ENCODE peak calls at places on chromosomes 12 and 14, in ten cellular contexts. G is omental fat pad; S is NCI-H524 treated with DMSO at 0.1 percent for 48 hours; E is nephron progenitor cell; P is DMS 273 treated with DMSO at 0.1 percent for 48 hours; A is vagina; D is NCI-H1436; W is activated naive CD8-positive, alpha-beta T cell treated with anti-CD3 and anti-CD28 coated beads for 36 hours; K is SIG-M5; C is left lobe of liver. V is an unnamed sample.

GRCh38 chr12:112937741-112938719 is at the start of gene OAS3:
- DNase-seq in G (peak), S (no peak), E (peak), P (no peak), A (peak), D (peak), W (peak), K (no peak), C (peak), V (peak)

GRCh38 chr12:44193281-44193680 is 357.4 kb downstream of the TMEM117 start:
- DNase-seq in G (no peak), S (peak), E (no peak), P (no peak), A (no peak), D (no peak), W (no peak), K (no peak), C (no peak), V (no peak)

GRCh38 chr12:38053655-38054464 is 262.7 kb upstream of the ALG10B start:
- DNase-seq in G (no peak), S (no peak), E (no peak), P (no peak), A (no peak), D (no peak), W (peak), K (no peak), C (peak), V (no peak)

GRCh38 chr12:57127101-57127709 is 1.1 kb upstream of the LRP1 start:
- DNase-seq in G (no peak), S (peak), E (peak), P (no peak), A (peak), D (no peak), W (peak), K (no peak), C (peak), V (peak)

GRCh38 chr14:73945159-73945670 is 4.7 kb downstream of the FAM161B start:
- DNase-seq in G (no peak), S (no peak), E (no peak), P (no peak), A (no peak), D (no peak), W (no peak), K (no peak), C (no peak), V (no peak)

GRCh38 chr14:31994391-31995033 is 82.6 kb upstream of the ARHGAP5 start:
- DNase-seq in G (no peak), S (no peak), E (no peak), P (no peak), A (no peak), D (no peak), W (no peak), K (no peak), C (no peak), V (no peak)

GRCh38 chr14:55399912-55400311 is 11.7 kb downstream of the ATG14 start:
- DNase-seq in G (no peak), S (no peak), E (no peak), P (no peak), A (no peak), D (no peak), W (no peak), K (no peak), C (no peak), V (no peak)

GRCh38 chr12:76032043-76032981 is 736 bp upstream of the PHLDA1 start:
- DNase-seq in G (no peak), S (no peak), E (peak), P (no peak), A (no peak), D (no peak), W (peak), K (peak), C (no peak), V (no peak)

GRCh38 chr14:36700656-36701055 is 39.0 kb downstream of the PAX9 start:
- DNase-seq in G (no peak), S (no peak), E (no peak), P (no peak), A (no peak), D (no peak), W (no peak), K (no peak), C (no peak), V (no peak)

GRCh38 chr14:30193791-30194407 is 266.3 kb upstream of the PRKD1 start:
- DNase-seq in G (no peak), S (no peak), E (no peak), P (no peak), A (no peak), D (no peak), W (no peak), K (no peak), C (no peak), V (no peak)

GRCh38 chr12:53004178-53004577 is 2.1 kb upstream of the EIF4B start:
- DNase-seq in G (no peak), S (no peak), E (no peak), P (no peak), A (no peak), D (no peak), W (no peak), K (no peak), C (no peak), V (no peak)

GRCh38 chr12:89040146-89040964 is 311.9 kb downstream of the DUSP6 start:
- DNase-seq in G (no peak), S (no peak), E (no peak), P (no peak), A (no peak), D (no peak), W (peak), K (no peak), C (no peak), V (peak)

GRCh38 chr14:71742491-71742890 is 189.7 kb upstream of the RGS6 start:
- DNase-seq in G (no peak), S (no peak), E (no peak), P (no peak), A (no peak), D (no peak), W (no peak), K (no peak), C (no peak), V (no peak)

GRCh38 chr12:123384318-123384993 is 524 bp downstream of the KMT5A start:
- DNase-seq in G (no peak), S (peak), E (peak), P (no peak), A (no peak), D (peak), W (peak), K (no peak), C (peak), V (peak)

GRCh38 chr12:66131067-66131688 is 628 bp upstream of the LLPH start:
- DNase-seq in G (no peak), S (no peak), E (no peak), P (no peak), A (no peak), D (no peak), W (no peak), K (no peak), C (no peak), V (no peak)

GRCh38 chr14:54570047-54570446 is 3.1 kb downstream of the SAMD4A start:
- DNase-seq in G (no peak), S (no peak), E (no peak), P (no peak), A (no peak), D (no peak), W (no peak), K (no peak), C (no peak), V (no peak)

GRCh38 chr12:50572275-50572674 is 67.5 kb downstream of the DIP2B start:
- DNase-seq in G (no peak), S (no peak), E (no peak), P (no peak), A (no peak), D (no peak), W (no peak), K (peak), C (no peak), V (no peak)

GRCh38 chr12:130711751-130712150 is 4.3 kb downstream of the RIMBP2 start:
- DNase-seq in G (no peak), S (no peak), E (no peak), P (no peak), A (no peak), D (peak), W (no peak), K (no peak), C (no peak), V (peak)

GRCh38 chr12:132653567-132654290 is 33.4 kb downstream of the POLE start:
- DNase-seq in G (no peak), S (no peak), E (no peak), P (no peak), A (no peak), D (no peak), W (no peak), K (no peak), C (no peak), V (no peak)

GRCh38 chr14:56854325-56854724 is 44.0 kb upstream of the OTX2 start:
- DNase-seq in G (no peak), S (no peak), E (no peak), P (no peak), A (no peak), D (no peak), W (no peak), K (no peak), C (no peak), V (no peak)

GRCh38 chr12:69835048-69835447 is 10.0 kb downstream of the MYRFL start:
- DNase-seq in G (no peak), S (no peak), E (no peak), P (no peak), A (no peak), D (no peak), W (no peak), K (no peak), C (no peak), V (no peak)

GRCh38 chr12:108683906-108684556 is 47.3 kb downstream of the CORO1C start:
- DNase-seq in G (no peak), S (no peak), E (no peak), P (no peak), A (no peak), D (no peak), W (no peak), K (no peak), C (no peak), V (no peak)

GRCh38 chr14:93301821-93302447 is 30.9 kb downstream of the BTBD7 start:
- DNase-seq in G (no peak), S (no peak), E (no peak), P (no peak), A (no peak), D (no peak), W (no peak), K (no peak), C (no peak), V (no peak)

GRCh38 chr14:75978249-75978731 is 3.5 kb downstream of the TGFB3 start:
- DNase-seq in G (no peak), S (peak), E (no peak), P (peak), A (peak), D (no peak), W (no peak), K (no peak), C (no peak), V (no peak)

GRCh38 chr12:113086249-113087164 is 30.0 kb downstream of the DTX1 start:
- DNase-seq in G (no peak), S (no peak), E (no peak), P (no peak), A (no peak), D (no peak), W (no peak), K (no peak), C (no peak), V (no peak)

GRCh38 chr14:78445275-78445674 is 275.1 kb downstream of the NRXN3 start:
- DNase-seq in G (no peak), S (no peak), E (no peak), P (no peak), A (no peak), D (no peak), W (no peak), K (no peak), C (no peak), V (no peak)

GRCh38 chr12:92568631-92569128 is 134.1 kb upstream of the PLEKHG7 start:
- DNase-seq in G (no peak), S (no peak), E (no peak), P (no peak), A (no peak), D (no peak), W (no peak), K (no peak), C (no peak), V (no peak)

GRCh38 chr12:88223519-88223918 is 81.4 kb downstream of the TMTC3 start:
- DNase-seq in G (no peak), S (no peak), E (no peak), P (no peak), A (no peak), D (no peak), W (no peak), K (no peak), C (no peak), V (no peak)

GRCh38 chr12:95637471-95638155 is 86.3 kb upstream of the USP44 start:
- DNase-seq in G (no peak), S (peak), E (no peak), P (no peak), A (no peak), D (no peak), W (no peak), K (no peak), C (no peak), V (no peak)

GRCh38 chr12:54370218-54370730 is 6.0 kb upstream of the GPR84 start:
- DNase-seq in G (no peak), S (no peak), E (peak), P (peak), A (no peak), D (no peak), W (no peak), K (no peak), C (peak), V (no peak)

GRCh38 chr14:58755026-58755929 is 117.5 kb downstream of the DACT1 start:
- DNase-seq in G (no peak), S (peak), E (no peak), P (peak), A (no peak), D (peak), W (no peak), K (no peak), C (no peak), V (no peak)